ENCODE peak calls at places on chromosome 7, in ten cellular contexts. I is MM.1S, R is coronary artery, O is adrenal gland, C is left lung, A is esophagus squamous epithelium, D is PC-9, J is neural progenitor cell, Q is psoas muscle, S is upper lobe of left lung. V is an unnamed sample.

GRCh38 chr7:43092819-43093218 is 19.6 kb upstream of the HECW1 start:
- DNase-seq in J (no peak), O (no peak), A (no peak), S (no peak), D (no peak), R (no peak), Q (no peak), I (no peak), C (no peak), V (no peak)

GRCh38 chr7:5419523-5420107 is 4.0 kb downstream of the TNRC18 start:
- DNase-seq in Q (no peak), J (peak), O (no peak), S (peak), C (peak), I (no peak), D (peak), R (peak), A (no peak), V (no peak)

GRCh38 chr7:66308411-66308810 is 103.3 kb downstream of the TPST1 start:
- DNase-seq in C (no peak), A (no peak), D (no peak), I (no peak), S (no peak), O (no peak), J (no peak), Q (no peak), R (no peak), V (no peak)

GRCh38 chr7:85287126-85287825 is 100.4 kb upstream of the SEMA3D start:
- DNase-seq in S (no peak), J (no peak), Q (no peak), I (no peak), D (no peak), R (no peak), O (no peak), C (no peak), A (no peak), V (no peak)

GRCh38 chr7:47539398-47540052 is 42.4 kb downstream of the TNS3 start:
- DNase-seq in D (no peak), Q (no peak), C (peak), I (no peak), O (no peak), J (no peak), R (no peak), S (no peak), A (no peak), V (peak)

GRCh38 chr7:107715531-107715930 is 28.4 kb upstream of the CBLL1 start:
- DNase-seq in D (no peak), O (no peak), S (no peak), I (no peak), C (no peak), A (no peak), Q (no peak), J (no peak), R (no peak), V (no peak)

GRCh38 chr7:157641866-157642265 is 305.1 kb downstream of the DNAJB6 start:
- DNase-seq in J (no peak), A (no peak), Q (no peak), C (no peak), I (no peak), R (no peak), O (no peak), D (no peak), S (no peak), V (no peak)

GRCh38 chr7:79610301-79610700 is 156.8 kb upstream of the MAGI2 start:
- DNase-seq in I (no peak), R (no peak), D (no peak), A (no peak), O (no peak), Q (no peak), C (no peak), S (no peak), J (no peak), V (no peak)

GRCh38 chr7:115910541-115911164 is 119.9 kb downstream of the TFEC start:
- DNase-seq in Q (no peak), I (peak), O (no peak), R (no peak), J (peak), S (no peak), D (peak), C (no peak), A (no peak), V (no peak)

GRCh38 chr7:80379034-80379433 is 132.8 kb downstream of the GNAT3 start:
- DNase-seq in O (no peak), Q (no peak), I (no peak), A (no peak), C (no peak), D (no peak), R (no peak), S (no peak), J (no peak), V (no peak)

GRCh38 chr7:93835684-93836083 is 54.9 kb downstream of the TFPI2 start:
- DNase-seq in A (no peak), O (no peak), D (no peak), Q (no peak), I (no peak), J (no peak), R (no peak), C (no peak), S (no peak), V (no peak)

GRCh38 chr7:98624846-98625420 is 7.8 kb downstream of the NPTX2 start:
- DNase-seq in C (no peak), S (peak), A (no peak), I (no peak), J (no peak), Q (no peak), O (no peak), R (no peak), D (no peak), V (no peak)

GRCh38 chr7:117270371-117270770 is 52.5 kb downstream of the WNT2 start:
- DNase-seq in I (no peak), D (no peak), J (no peak), S (no peak), O (no peak), Q (no peak), R (no peak), A (no peak), C (no peak), V (no peak)

GRCh38 chr7:45384499-45384898 is 189.7 kb upstream of the ADCY1 start:
- DNase-seq in O (no peak), R (no peak), J (no peak), Q (no peak), A (no peak), D (no peak), S (no peak), C (no peak), I (no peak), V (no peak)

GRCh38 chr7:80942261-80943041 is 23.6 kb upstream of the SEMA3C start:
- DNase-seq in D (peak), Q (peak), C (no peak), S (no peak), A (no peak), R (peak), O (peak), I (peak), J (no peak), V (peak)

GRCh38 chr7:50022451-50022850 is 70.6 kb downstream of the ZPBP start:
- DNase-seq in D (no peak), I (no peak), S (no peak), Q (no peak), R (no peak), J (no peak), O (no peak), C (no peak), A (no peak), V (no peak)

GRCh38 chr7:130865408-130866236 is 131.6 kb upstream of the KLF14 start:
- DNase-seq in J (peak), I (peak), C (no peak), A (no peak), S (no peak), D (peak), O (no peak), R (no peak), Q (no peak), V (no peak)

GRCh38 chr7:44811093-44811492 is 14.6 kb downstream of the PPIA start:
- DNase-seq in R (no peak), O (no peak), J (no peak), I (no peak), C (no peak), Q (no peak), D (peak), A (no peak), S (no peak), V (no peak)

GRCh38 chr7:116499168-116500070 is at the start of gene CAV2:
- DNase-seq in R (peak), S (peak), Q (peak), A (no peak), O (peak), J (peak), I (peak), D (peak), C (peak), V (no peak)

GRCh38 chr7:76063525-76063924 is 15.6 kb downstream of the MDH2 start:
- DNase-seq in R (no peak), C (no peak), Q (no peak), A (no peak), D (no peak), J (no peak), S (no peak), I (no peak), O (no peak), V (no peak)

GRCh38 chr7:35418716-35419425 is 165.0 kb upstream of the TBX20 start:
- DNase-seq in O (no peak), C (peak), J (peak), A (no peak), D (no peak), I (no peak), R (no peak), S (peak), Q (no peak), V (no peak)

GRCh38 chr7:55075464-55075971 is 56.7 kb downstream of the EGFR start:
- DNase-seq in A (no peak), J (no peak), O (no peak), S (no peak), I (no peak), R (no peak), Q (peak), D (no peak), C (no peak), V (no peak)

GRCh38 chr7:134690614-134691504 is 44.2 kb downstream of the BPGM start:
- DNase-seq in O (no peak), C (no peak), J (no peak), D (no peak), Q (no peak), S (no peak), A (no peak), R (no peak), I (no peak), V (no peak)

GRCh38 chr7:33854951-33855350 is 50.4 kb upstream of the BMPER start:
- DNase-seq in I (no peak), D (no peak), R (no peak), S (no peak), A (no peak), C (no peak), O (no peak), J (no peak), Q (no peak), V (peak)

GRCh38 chr7:155206286-155207020 is 91.2 kb upstream of the INSIG1 start:
- DNase-seq in I (peak), C (peak), Q (peak), D (no peak), J (no peak), O (peak), R (no peak), S (no peak), A (peak), V (peak)

GRCh38 chr7:64180989-64181388 is 26.0 kb upstream of the ZNF735 start:
- DNase-seq in C (no peak), Q (no peak), D (no peak), A (no peak), R (no peak), O (no peak), S (no peak), I (no peak), J (no peak), V (no peak)
- TF ChIP-seq CTCF in C (no peak), Q (no peak), D (peak), A (no peak), R (no peak), O (peak), S (no peak), I (peak), J (peak), V (no peak)

GRCh38 chr7:25862993-25863726 is 288.8 kb upstream of the NFE2L3 start:
- DNase-seq in D (no peak), C (no peak), S (no peak), R (no peak), Q (no peak), I (no peak), O (no peak), A (no peak), J (no peak), V (no peak)
- H3K27ac ChIP-seq in D (no peak), C (no peak), S (no peak), R (no peak), Q (no peak), I (no peak), O (no peak), A (no peak), J (no peak), V (no peak)

GRCh38 chr7:124603066-124603465 is 162.5 kb downstream of the GPR37 start:
- DNase-seq in I (no peak), C (no peak), Q (no peak), S (no peak), D (no peak), A (no peak), R (no peak), J (no peak), O (no peak), V (no peak)

GRCh38 chr7:124597509-124597908 is 168.1 kb downstream of the GPR37 start:
- DNase-seq in J (no peak), A (no peak), R (no peak), C (no peak), D (no peak), Q (no peak), I (no peak), S (no peak), O (no peak), V (no peak)
- TF ChIP-seq CTCF in J (no peak), A (no peak), R (no peak), C (no peak), D (no peak), Q (no peak), I (no peak), S (no peak), O (no peak), V (no peak)

GRCh38 chr7:2701406-2701805 is 13.4 kb downstream of the AMZ1 start:
- DNase-seq in S (peak), I (no peak), A (no peak), R (no peak), J (no peak), C (peak), O (no peak), D (no peak), Q (no peak), V (no peak)
- H3K27ac ChIP-seq in S (no peak), I (no peak), A (no peak), R (peak), J (no peak), C (no peak), O (no peak), D (no peak), Q (no peak), V (no peak)

GRCh38 chr7:74027124-74027682 is 770 bp upstream of the ELN start:
- DNase-seq in C (peak), Q (no peak), R (no peak), S (no peak), O (no peak), A (no peak), J (no peak), D (no peak), I (no peak), V (no peak)
- TF ChIP-seq CTCF in C (peak), Q (no peak), R (peak), S (no peak), O (no peak), A (no peak), J (no peak), D (no peak), I (no peak), V (no peak)

GRCh38 chr7:129368389-129368986 is 65.7 kb upstream of the STRIP2 start:
- DNase-seq in Q (no peak), A (no peak), J (no peak), R (no peak), S (no peak), C (no peak), O (no peak), D (no peak), I (peak), V (no peak)
- H3K27ac ChIP-seq in Q (peak), A (peak), J (no peak), R (no peak), S (peak), C (peak), O (no peak), D (peak), I (no peak), V (no peak)

GRCh38 chr7:20218261-20218660 is 1.1 kb upstream of the MACC1 start:
- DNase-seq in O (no peak), R (no peak), D (peak), I (no peak), Q (no peak), C (no peak), A (no peak), J (no peak), S (no peak), V (no peak)

GRCh38 chr7:20216637-20217036 is 547 bp downstream of the MACC1 start:
- DNase-seq in J (no peak), S (no peak), O (no peak), R (no peak), I (no peak), Q (no peak), A (no peak), D (no peak), C (no peak), V (no peak)

GRCh38 chr7:20219062-20219445 is 1.9 kb upstream of the MACC1 start:
- DNase-seq in R (no peak), O (no peak), J (no peak), A (no peak), S (no peak), I (no peak), D (no peak), Q (no peak), C (no peak), V (no peak)

GRCh38 chr7:20219446-20220292 is 2.5 kb upstream of the MACC1 start:
- DNase-seq in R (peak), C (peak), J (no peak), S (no peak), I (peak), D (peak), O (peak), A (peak), Q (peak), V (peak)

GRCh38 chr7:20217193-20217948 is at the start of gene MACC1:
- DNase-seq in S (no peak), D (peak), J (peak), I (peak), C (peak), O (no peak), Q (peak), R (no peak), A (peak), V (no peak)
- TF ChIP-seq CTCF in S (no peak), D (peak), J (peak), I (peak), C (no peak), O (no peak), Q (no peak), R (no peak), A (peak), V (no peak)